ENCODE peak calls at places on chromosomes 6 and 20, in nine cellular contexts. I, D, T, P, X, C, A, R and V are unnamed samples.

GRCh38 chr6:12008366-12009179 is 3.5 kb upstream of the HIVEP1 start:
- DNase-seq in C (peak; percentile 80), D (peak; percentile 43), P (peak; percentile 93), A (peak; percentile 90), X (peak; percentile 95), T (peak; percentile 84), R (peak; percentile 53), I (peak; percentile 87), V (peak; percentile 91)

GRCh38 chr20:22312744-22313346 is 271.5 kb downstream of the FOXA2 start:
- DNase-seq in I (peak; percentile 24), D (no peak), R (peak; percentile 56), T (peak; percentile 61), P (no peak), X (no peak), C (no peak), A (no peak), V (peak; percentile 72)

GRCh38 chr20:10007747-10008146 is 27.0 kb upstream of the ANKEF1 start:
- DNase-seq in I (no peak), C (no peak), A (no peak), X (no peak), P (no peak), R (no peak), T (no peak), D (no peak), V (no peak)

GRCh38 chr20:19205999-19206398 is 6.4 kb upstream of the SLC24A3 start:
- DNase-seq in A (peak; percentile 46), T (peak; percentile 63), C (peak; percentile 84), R (peak; percentile 83), P (peak; percentile 86), D (peak; percentile 8), X (peak; percentile 90), I (peak; percentile 85), V (peak; percentile 96)

GRCh38 chr6:71886184-71887005 is at the start of gene RIMS1:
- DNase-seq in P (no peak), D (no peak), R (no peak), X (peak; percentile 28), T (peak; percentile 57), I (no peak), C (peak; percentile 72), A (no peak), V (peak; percentile 90)

GRCh38 chr6:126696921-126697693 is 357.2 kb downstream of the CENPW start:
- DNase-seq in X (no peak), C (no peak), D (no peak), P (no peak), R (no peak), T (no peak), A (no peak), I (no peak), V (peak; percentile 42)

GRCh38 chr20:23434521-23435313 is 4.8 kb upstream of the CSTL1 start:
- DNase-seq in T (no peak), X (no peak), D (no peak), P (peak; percentile 41), R (no peak), A (no peak), C (no peak), I (peak; percentile 11), V (peak; percentile 18)

GRCh38 chr20:35121186-35121585 is 25.9 kb downstream of the EDEM2 start:
- DNase-seq in A (no peak), R (no peak), P (no peak), X (no peak), D (no peak), T (no peak), C (no peak), I (no peak), V (no peak)

GRCh38 chr6:82022614-82023102 is 224.9 kb downstream of the IBTK start:
- DNase-seq in C (no peak), P (no peak), I (no peak), R (no peak), D (no peak), A (no peak), X (no peak), T (peak; percentile 77), V (no peak)

GRCh38 chr6:139981810-139982550 is 607.5 kb upstream of the CITED2 start:
- DNase-seq in A (no peak), X (no peak), T (peak; percentile 53), C (peak; percentile 30), R (no peak), D (no peak), I (peak; percentile 48), P (no peak), V (peak; percentile 59)

DNA sequence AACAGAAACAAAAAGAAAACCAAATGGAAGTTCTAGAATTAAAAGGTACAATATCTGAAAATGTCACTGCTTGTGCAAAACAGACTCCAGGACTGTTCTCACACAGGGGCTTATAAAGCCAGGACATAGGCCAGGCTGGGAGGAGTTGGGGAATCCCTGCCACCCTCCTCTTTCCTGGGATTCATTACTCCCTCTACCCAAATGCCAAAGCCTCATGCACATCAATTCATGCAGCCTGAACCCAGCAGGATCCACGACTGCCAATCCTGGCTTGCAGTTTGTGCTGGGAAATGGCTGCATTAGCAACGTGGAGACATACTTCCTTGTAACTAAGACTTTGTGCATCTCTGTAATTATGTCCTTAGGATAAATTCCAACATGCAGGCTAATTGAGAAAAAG is 143.8 kb downstream of the SYCP2 start:
- DNase-seq in I (no peak), P (peak; percentile 21), R (peak; percentile 1), X (no peak), C (peak; percentile 18), T (no peak), D (no peak), A (no peak), V (no peak)
- H3K27me3 ChIP-seq in I (no peaks in the 10 kb centered on the region), P (peaks cover 15% of the 10 kb centered on the region), R (no peaks in the 10 kb centered on the region), X (no peaks in the 10 kb centered on the region), C (no peaks in the 10 kb centered on the region), T (peaks cover 9% of the 10 kb centered on the region), D (no peaks in the 10 kb centered on the region), A (no peaks in the 10 kb centered on the region), V (no peaks in the 10 kb centered on the region)

DNA sequence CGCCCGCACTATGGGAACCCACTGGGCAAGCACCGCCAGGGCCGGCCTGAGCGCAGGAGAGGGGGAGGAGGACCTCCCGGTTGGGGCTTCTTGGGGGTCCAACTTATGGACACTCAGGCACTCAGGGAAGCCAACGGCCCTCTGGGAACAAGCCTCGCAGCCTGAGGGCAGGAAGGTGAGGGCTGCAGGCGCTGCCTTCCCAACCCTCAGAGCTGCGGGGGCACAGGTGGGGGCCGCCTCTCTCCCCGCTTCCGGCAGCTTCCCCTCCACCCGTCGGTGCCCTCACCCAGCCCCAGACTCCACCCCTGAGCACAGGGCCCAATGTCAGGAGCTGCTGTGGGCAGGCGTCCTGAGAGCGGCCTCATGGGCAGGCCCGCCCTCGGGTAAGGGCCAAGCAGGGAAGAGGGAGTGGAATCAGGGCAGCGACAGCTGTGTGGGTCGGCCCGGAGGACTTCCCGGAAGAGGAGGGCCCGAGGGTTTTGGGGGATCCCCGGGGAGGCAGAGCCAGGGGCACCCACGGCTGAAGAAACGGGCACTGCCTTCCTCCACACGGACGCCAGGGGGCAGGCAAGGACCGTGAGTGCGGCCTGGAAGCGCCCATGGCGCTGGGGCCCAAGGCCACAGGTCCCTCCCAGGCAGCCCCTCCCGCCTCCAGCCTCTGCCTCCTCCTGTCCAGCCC is 488 bp upstream of the PTK6 start:
- DNase-seq in I (peak; percentile 97), X (peak; percentile 93), C (peak; percentile 90), A (peak; percentile 80), P (peak; percentile 94), T (peak; percentile 94), D (peak; percentile 93), R (peak; percentile 71), V (peak; percentile 95)
- H3K27me3 ChIP-seq in I (no peaks in the 10 kb centered on the region), X (no peaks in the 10 kb centered on the region), C (no peaks in the 10 kb centered on the region), A (no peaks in the 10 kb centered on the region), P (peaks cover 7% of the 10 kb centered on the region), T (no peaks in the 10 kb centered on the region), D (no peaks in the 10 kb centered on the region), R (no peaks in the 10 kb centered on the region), V (no peaks in the 10 kb centered on the region)

DNA sequence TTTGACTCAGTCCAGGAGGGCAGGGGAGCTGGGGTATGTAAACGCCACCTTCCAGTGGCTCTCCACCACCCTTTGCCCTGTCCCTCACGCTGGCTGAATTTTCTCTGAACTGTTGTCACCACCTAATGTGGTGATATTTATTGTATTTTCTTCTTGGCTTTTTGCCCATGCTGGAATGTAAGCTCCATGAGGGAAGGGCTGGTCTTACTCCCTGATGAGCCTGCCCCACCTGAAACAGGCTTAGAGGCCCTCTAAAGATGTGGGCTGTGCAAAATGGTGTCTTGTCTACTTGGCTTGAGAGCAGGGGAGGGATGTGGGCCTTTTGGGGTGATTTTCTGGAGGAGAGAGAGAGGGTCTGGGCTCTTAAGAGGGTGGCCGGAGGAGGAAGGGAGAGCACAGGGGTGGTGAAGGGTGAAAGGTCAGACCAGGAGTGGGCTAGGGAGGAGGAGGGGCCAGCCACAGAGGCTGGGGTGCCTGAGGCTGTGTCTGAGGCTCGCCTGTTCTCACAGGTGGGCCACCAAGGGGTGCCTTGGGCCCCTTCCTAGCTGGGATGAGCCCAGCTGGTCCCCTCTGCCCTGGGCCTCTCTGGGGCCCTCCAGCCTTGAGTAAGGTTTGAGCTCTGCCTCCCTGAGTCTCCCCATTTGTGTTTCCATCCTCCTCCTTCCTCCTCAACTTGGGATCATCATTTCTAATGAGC is 37.3 kb downstream of the SPDEF start:
- DNase-seq in C (no peak), I (no peak), D (no peak), A (peak; percentile 3), R (no peak), X (no peak), T (no peak), P (no peak), V (peak; percentile 27)
- H3K27me3 ChIP-seq in C (no peaks in the 10 kb centered on the region), I (no peaks in the 10 kb centered on the region), D (no peaks in the 10 kb centered on the region), A (no peaks in the 10 kb centered on the region), R (no peaks in the 10 kb centered on the region), X (no peaks in the 10 kb centered on the region), T (peaks cover 5% of the 10 kb centered on the region), P (peaks cover 19% of the 10 kb centered on the region), V (peaks cover 29% of the 10 kb centered on the region)

GRCh38 chr6:2558861-2559811 is 191.6 kb downstream of the MYLK4 start:
- DNase-seq in C (no peak), D (no peak), A (no peak), P (no peak), R (no peak), T (no peak), X (no peak), I (no peak), V (no peak)

GRCh38 chr6:2558098-2558770 is 192.5 kb downstream of the MYLK4 start:
- DNase-seq in A (no peak), P (no peak), I (no peak), T (no peak), X (no peak), C (no peak), R (no peak), D (no peak), V (no peak)

GRCh38 chr6:2556761-2557160 is 194.0 kb downstream of the MYLK4 start:
- DNase-seq in R (no peak), A (no peak), I (no peak), C (no peak), D (no peak), P (no peak), T (no peak), X (no peak), V (no peak)

GRCh38 chr6:2554651-2555050 is 196.1 kb downstream of the MYLK4 start:
- DNase-seq in X (no peak), I (no peak), A (no peak), D (no peak), P (no peak), T (no peak), C (no peak), R (no peak), V (no peak)

DNA sequence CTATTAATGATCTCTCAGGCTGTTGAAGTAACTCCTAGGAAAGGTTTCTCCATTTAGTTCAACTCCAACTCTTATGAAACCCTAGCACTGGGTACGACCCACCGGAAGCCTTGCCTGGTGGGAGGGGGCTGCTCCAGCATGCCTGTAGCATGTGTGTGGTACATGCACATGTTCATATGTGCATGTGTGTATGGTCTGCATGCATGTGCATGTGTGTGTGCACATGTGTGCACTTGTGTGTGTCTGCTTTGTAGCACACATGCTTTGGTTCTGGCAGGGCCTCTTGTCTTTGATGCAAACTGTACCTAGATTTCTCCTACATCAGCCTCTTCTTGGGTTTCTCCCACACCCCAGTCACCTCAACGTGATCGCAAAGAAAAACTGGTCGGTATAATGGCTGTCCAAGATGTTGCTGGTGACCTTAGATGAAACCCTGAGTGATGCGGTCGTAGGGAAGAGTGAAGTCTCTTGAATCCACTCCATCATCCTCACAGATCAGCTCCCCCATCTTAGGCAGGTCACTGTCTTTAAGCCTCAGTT is 193.5 kb downstream of the MYLK4 start:
- DNase-seq in I (no peak), D (no peak), P (no peak), T (no peak), X (no peak), R (no peak), A (no peak), C (no peak), V (no peak)
- H3K27me3 ChIP-seq in I (no peaks in the 10 kb centered on the region), D (peaks cover 2% of the 10 kb centered on the region), P (no peaks in the 10 kb centered on the region), T (peaks cover 32% of the 10 kb centered on the region), X (no peaks in the 10 kb centered on the region), R (no peaks in the 10 kb centered on the region), A (no peaks in the 10 kb centered on the region), C (no peaks in the 10 kb centered on the region), V (no peaks in the 10 kb centered on the region)